ENCODE peak calls at places on chromosome 6, in ten cellular contexts. B is iris pigment epithelial cell; K is stimulated activated CD4-positive, alpha-beta T cell treated with anti-CD3 and anti-CD28 coated beads, Interleukin-4, amount 100 ng/mL, for 24 hours; W is Calu3; N is A172; M is amniotic stem cell; U is fibroblast of pulmonary artery; L is KBM-7; C is cardiac fibroblast; A is HCEC 1CT. F is an unnamed sample.

GRCh38 chr6:34243901-34244884 is 4.6 kb downstream of the SMIM29 start:
- DNase-seq in B (peak; percentile 95), K (peak; percentile 80), W (peak; percentile 95), N (peak; percentile 93), M (peak; percentile 87), U (peak; percentile 88), L (peak; percentile 69), C (peak; percentile 86), A (peak; percentile 98), F (peak; percentile 97)

GRCh38 chr6:29749668-29750067 is 26.4 kb downstream of the HLA-F start:
- DNase-seq in B (no peak), K (no peak), W (no peak), N (no peak), M (no peak), U (no peak), L (peak; percentile 5), C (no peak), A (no peak), F (peak; percentile 45)

GRCh38 chr6:98958791-98959190 is 11.0 kb upstream of the FBXL4 start:
- DNase-seq in B (no peak), K (no peak), W (no peak), N (no peak), M (no peak), U (no peak), L (no peak), C (no peak), A (no peak), F (no peak)

GRCh38 chr6:34986845-34987246 is 97.8 kb downstream of the ANKS1A start:
- DNase-seq in B (peak; percentile 86), K (peak; percentile 62), W (peak; percentile 81), N (peak; percentile 52), M (peak; percentile 56), U (peak; percentile 90), L (peak; percentile 77), C (peak; percentile 90), A (peak; percentile 70), F (peak; percentile 80)

GRCh38 chr6:73134588-73134987 is 90.7 kb downstream of the KHDC1L start:
- DNase-seq in B (peak; percentile 20), K (peak; percentile 7), W (peak; percentile 7), N (no peak), M (no peak), U (peak; percentile 18), L (no peak), C (peak; percentile 15), A (no peak), F (peak; percentile 90)

GRCh38 chr6:39190545-39191235 is 38.6 kb downstream of the KCNK5 start:
- DNase-seq in B (no peak), K (no peak), W (no peak), N (no peak), M (no peak), U (no peak), L (no peak), C (no peak), A (no peak), F (no peak)

GRCh38 chr6:89242574-89243330 is 25.6 kb upstream of the GABRR1 start:
- DNase-seq in B (peak; percentile 55), K (no peak), W (peak; percentile 21), N (peak; percentile 44), M (peak; percentile 57), U (peak; percentile 79), L (peak; percentile 72), C (peak; percentile 77), A (peak; percentile 51), F (no peak)

GRCh38 chr6:126063512-126064146 is 77.3 kb downstream of the TRMT11 start:
- DNase-seq in B (peak; percentile 83), K (no peak), W (no peak), N (peak; percentile 32), M (no peak), U (no peak), L (no peak), C (no peak), A (peak; percentile 45), F (peak; percentile 74)

GRCh38 chr6:133609404-133610270 is 279.3 kb upstream of the TCF21 start:
- DNase-seq in B (peak; percentile 100), K (no peak), W (peak; percentile 77), N (peak; percentile 98), M (peak; percentile 74), U (peak; percentile 100), L (no peak), C (peak; percentile 98), A (peak; percentile 100), F (peak; percentile 64)

GRCh38 chr6:152048921-152049320 is 241.4 kb downstream of the ESR1 start:
- DNase-seq in B (no peak), K (no peak), W (no peak), N (no peak), M (no peak), U (no peak), L (no peak), C (no peak), A (no peak), F (no peak)

GRCh38 chr6:81613606-81614005 is 138.9 kb downstream of the TENT5A start:
- DNase-seq in B (peak; percentile 79), K (no peak), W (no peak), N (peak; percentile 88), M (peak; percentile 6), U (peak; percentile 84), L (peak; percentile 16), C (peak; percentile 55), A (peak; percentile 89), F (no peak)

GRCh38 chr6:78808356-78808891 is 58.9 kb upstream of the IRAK1BP1 start:
- DNase-seq in B (no peak), K (no peak), W (no peak), N (no peak), M (no peak), U (no peak), L (no peak), C (no peak), A (no peak), F (no peak)

GRCh38 chr6:163182696-163183095 is 231.8 kb upstream of the QKI start:
- DNase-seq in B (no peak), K (no peak), W (no peak), N (no peak), M (no peak), U (no peak), L (no peak), C (no peak), A (no peak), F (no peak)

GRCh38 chr6:12516070-12516469 is 200.5 kb upstream of the PHACTR1 start:
- DNase-seq in B (no peak), K (no peak), W (peak; percentile 12), N (no peak), M (no peak), U (peak; percentile 39), L (no peak), C (peak; percentile 64), A (no peak), F (no peak)

GRCh38 chr6:138482816-138483215 is 16.5 kb downstream of the NHSL1 start:
- DNase-seq in B (no peak), K (no peak), W (no peak), N (no peak), M (no peak), U (no peak), L (no peak), C (no peak), A (no peak), F (no peak)

GRCh38 chr6:155244434-155244833 is 19.4 kb upstream of the CLDN20 start:
- DNase-seq in B (no peak), K (no peak), W (no peak), N (no peak), M (no peak), U (no peak), L (no peak), C (no peak), A (no peak), F (no peak)

GRCh38 chr6:85675030-85675819 is 32.5 kb upstream of the SYNCRIP start:
- DNase-seq in B (peak; percentile 86), K (no peak), W (peak; percentile 28), N (peak; percentile 71), M (no peak), U (peak; percentile 62), L (peak; percentile 32), C (peak; percentile 49), A (peak; percentile 83), F (peak; percentile 72)

GRCh38 chr6:89941031-89941775 is 46.9 kb downstream of the GJA10 start:
- DNase-seq in B (peak; percentile 53), K (no peak), W (peak; percentile 52), N (no peak), M (no peak), U (no peak), L (no peak), C (no peak), A (no peak), F (no peak)

GRCh38 chr6:31567531-31568370 is 4.3 kb upstream of the LTA start:
- DNase-seq in B (no peak), K (no peak), W (no peak), N (no peak), M (no peak), U (no peak), L (no peak), C (no peak), A (no peak), F (peak; percentile 83)

GRCh38 chr6:167113047-167113446 is 9.8 kb upstream of the CCR6 start:
- DNase-seq in B (no peak), K (no peak), W (no peak), N (no peak), M (no peak), U (no peak), L (no peak), C (no peak), A (no peak), F (no peak)

GRCh38 chr6:137840252-137840651 is 26.8 kb upstream of the TNFAIP3 start:
- DNase-seq in B (no peak), K (no peak), W (no peak), N (no peak), M (no peak), U (no peak), L (no peak), C (no peak), A (no peak), F (no peak)

GRCh38 chr6:63527658-63528514 is 44.4 kb upstream of the LOC128125822 start:
- DNase-seq in B (peak; percentile 99), K (no peak), W (peak; percentile 71), N (peak; percentile 91), M (no peak), U (peak; percentile 92), L (no peak), C (peak; percentile 94), A (peak; percentile 93), F (peak; percentile 88)